ENCODE peak calls at places on chromosomes 16 and 17, in eight cellular contexts. One of them, this sample, is unnamed.

GRCh38 chr17:17347956-17348871 is 45.0 kb downstream of the NT5M start:
- DNase-seq in spleen: peak
- DNase-seq in Calu3: no peak
- DNase-seq in lower leg skin: peak
- DNase-seq in OCI-LY7: no peak
- DNase-seq in cardiac fibroblast: no peak
- DNase-seq in esophagus squamous epithelium: no peak
- DNase-seq in Peyer's patch: peak
- DNase-seq in this sample: no peak

GRCh38 chr17:80060629-80061028 is 24.2 kb downstream of the CCDC40 start:
- DNase-seq in spleen: no peak
- DNase-seq in Calu3: no peak
- DNase-seq in lower leg skin: no peak
- DNase-seq in OCI-LY7: no peak
- DNase-seq in cardiac fibroblast: no peak
- DNase-seq in esophagus squamous epithelium: no peak
- DNase-seq in Peyer's patch: no peak
- DNase-seq in this sample: no peak

GRCh38 chr17:17186551-17187505 is 19.3 kb downstream of the PLD6 start:
- DNase-seq in spleen: no peak
- DNase-seq in Calu3: no peak
- DNase-seq in lower leg skin: no peak
- DNase-seq in OCI-LY7: no peak
- DNase-seq in cardiac fibroblast: no peak
- DNase-seq in esophagus squamous epithelium: no peak
- DNase-seq in Peyer's patch: no peak
- DNase-seq in this sample: no peak

GRCh38 chr17:33055746-33056145 is 64.1 kb downstream of the SPACA3 start:
- DNase-seq in spleen: no peak
- DNase-seq in Calu3: no peak
- DNase-seq in lower leg skin: no peak
- DNase-seq in OCI-LY7: no peak
- DNase-seq in cardiac fibroblast: peak
- DNase-seq in esophagus squamous epithelium: no peak
- DNase-seq in Peyer's patch: no peak
- DNase-seq in this sample: no peak

GRCh38 chr17:9217151-9218067 is 196.1 kb downstream of the NTN1 start:
- DNase-seq in spleen: no peak
- DNase-seq in Calu3: no peak
- DNase-seq in lower leg skin: no peak
- DNase-seq in OCI-LY7: no peak
- DNase-seq in cardiac fibroblast: peak
- DNase-seq in esophagus squamous epithelium: no peak
- DNase-seq in Peyer's patch: no peak
- DNase-seq in this sample: no peak

GRCh38 chr16:361872-362701 is 8.3 kb downstream of the MRPL28 start:
- DNase-seq in spleen: peak
- DNase-seq in Calu3: peak
- DNase-seq in lower leg skin: no peak
- DNase-seq in OCI-LY7: peak
- DNase-seq in cardiac fibroblast: peak
- DNase-seq in esophagus squamous epithelium: no peak
- DNase-seq in Peyer's patch: peak
- DNase-seq in this sample: peak

GRCh38 chr16:49352923-49353322 is 20.7 kb upstream of the C16orf78 start:
- DNase-seq in spleen: no peak
- DNase-seq in Calu3: peak
- DNase-seq in lower leg skin: no peak
- DNase-seq in OCI-LY7: peak
- DNase-seq in cardiac fibroblast: peak
- DNase-seq in esophagus squamous epithelium: no peak
- DNase-seq in Peyer's patch: no peak
- DNase-seq in this sample: no peak

GRCh38 chr17:13619462-13619861 is 17.7 kb upstream of the HS3ST3A1 start:
- DNase-seq in spleen: no peak
- DNase-seq in Calu3: no peak
- DNase-seq in lower leg skin: no peak
- DNase-seq in OCI-LY7: no peak
- DNase-seq in cardiac fibroblast: no peak
- DNase-seq in esophagus squamous epithelium: no peak
- DNase-seq in Peyer's patch: no peak
- DNase-seq in this sample: no peak

GRCh38 chr17:41737680-41738023 is 3.2 kb upstream of the HAP1 start:
- DNase-seq in spleen: no peak
- DNase-seq in Calu3: no peak
- DNase-seq in lower leg skin: no peak
- DNase-seq in OCI-LY7: no peak
- DNase-seq in cardiac fibroblast: no peak
- DNase-seq in esophagus squamous epithelium: no peak
- DNase-seq in Peyer's patch: no peak
- DNase-seq in this sample: no peak

GRCh38 chr17:43723697-43724359 is 34.8 kb downstream of the SOST start:
- DNase-seq in spleen: no peak
- DNase-seq in Calu3: peak
- DNase-seq in lower leg skin: no peak
- DNase-seq in OCI-LY7: no peak
- DNase-seq in cardiac fibroblast: peak
- DNase-seq in esophagus squamous epithelium: no peak
- DNase-seq in Peyer's patch: no peak
- DNase-seq in this sample: no peak

GRCh38 chr16:79284760-79285159 is 315.8 kb downstream of the MAF start:
- DNase-seq in spleen: no peak
- DNase-seq in Calu3: no peak
- DNase-seq in lower leg skin: no peak
- DNase-seq in OCI-LY7: peak
- DNase-seq in cardiac fibroblast: no peak
- DNase-seq in esophagus squamous epithelium: no peak
- DNase-seq in Peyer's patch: no peak
- DNase-seq in this sample: no peak

GRCh38 chr16:60166-60565 is 6.5 kb downstream of the SNRNP25 start:
- DNase-seq in spleen: peak
- DNase-seq in Calu3: no peak
- DNase-seq in lower leg skin: no peak
- DNase-seq in OCI-LY7: no peak
- DNase-seq in cardiac fibroblast: no peak
- DNase-seq in esophagus squamous epithelium: no peak
- DNase-seq in Peyer's patch: no peak
- DNase-seq in this sample: no peak

GRCh38 chr17:71855000-71855399 is 265.8 kb upstream of the SOX9 start:
- DNase-seq in spleen: no peak
- DNase-seq in Calu3: no peak
- DNase-seq in lower leg skin: no peak
- DNase-seq in OCI-LY7: no peak
- DNase-seq in cardiac fibroblast: no peak
- DNase-seq in esophagus squamous epithelium: no peak
- DNase-seq in Peyer's patch: no peak
- DNase-seq in this sample: no peak

DNA sequence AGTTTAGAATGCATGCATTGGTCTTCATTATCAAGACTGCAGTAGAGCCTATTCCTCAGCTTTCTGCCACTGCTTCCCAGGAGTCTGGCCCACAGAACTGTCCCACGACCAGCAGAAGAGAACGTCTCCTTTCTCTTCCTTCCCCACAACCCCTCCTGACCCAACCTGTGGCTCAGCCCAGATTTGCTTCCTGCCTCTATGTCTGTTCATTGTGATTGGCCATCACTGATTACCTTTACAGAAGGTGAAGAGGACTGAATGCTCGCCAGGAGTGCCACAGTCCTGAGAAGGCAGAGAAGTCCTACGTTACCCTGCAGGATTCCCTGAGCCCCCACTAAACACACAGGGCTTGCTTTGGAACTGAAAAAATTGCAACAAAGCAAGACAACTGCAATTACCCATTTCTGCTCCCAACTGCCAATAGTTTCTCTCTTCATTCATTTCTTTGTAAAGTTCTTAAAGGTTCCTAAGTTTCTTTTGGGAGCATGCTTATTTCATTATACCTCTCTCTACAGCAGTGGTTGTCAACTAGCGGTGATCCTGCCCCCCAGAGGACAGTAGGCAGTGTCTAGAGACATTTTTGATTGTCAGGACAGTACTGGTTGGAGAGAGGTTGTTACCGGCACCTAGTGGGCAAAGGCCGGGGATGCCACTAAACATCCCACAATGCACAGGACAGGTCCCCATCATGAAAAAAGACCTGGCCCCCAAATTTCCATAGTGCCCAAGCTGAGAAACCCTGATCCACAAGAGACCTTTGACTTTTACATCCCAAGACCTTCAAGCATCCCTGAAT is 4.5 kb upstream of the NAT9 start:
- DNase-seq in spleen: no peak
- DNase-seq in Calu3: peak
- DNase-seq in lower leg skin: no peak
- DNase-seq in OCI-LY7: peak
- DNase-seq in cardiac fibroblast: no peak
- DNase-seq in esophagus squamous epithelium: no peak
- DNase-seq in Peyer's patch: peak
- DNase-seq in this sample: no peak
- TF ChIP-seq CTCF in spleen: no peak
- TF ChIP-seq CTCF in Calu3: no peak
- TF ChIP-seq CTCF in lower leg skin: no peak
- TF ChIP-seq CTCF in OCI-LY7: peak
- TF ChIP-seq CTCF in cardiac fibroblast: no peak
- TF ChIP-seq CTCF in esophagus squamous epithelium: no peak
- TF ChIP-seq CTCF in Peyer's patch: peak
- TF ChIP-seq CTCF in this sample: peak

GRCh38 chr17:40122944-40123810 is 1.4 kb downstream of the MSL1 start:
- DNase-seq in spleen: peak
- DNase-seq in Calu3: peak
- DNase-seq in lower leg skin: no peak
- DNase-seq in OCI-LY7: peak
- DNase-seq in cardiac fibroblast: peak
- DNase-seq in esophagus squamous epithelium: no peak
- DNase-seq in Peyer's patch: peak
- DNase-seq in this sample: peak

GRCh38 chr17:40121886-40122465 is at the start of gene MSL1:
- DNase-seq in spleen: peak
- DNase-seq in Calu3: peak
- DNase-seq in lower leg skin: peak
- DNase-seq in OCI-LY7: peak
- DNase-seq in cardiac fibroblast: peak
- DNase-seq in esophagus squamous epithelium: no peak
- DNase-seq in Peyer's patch: peak
- DNase-seq in this sample: peak

GRCh38 chr17:40121191-40121885 is 433 bp upstream of the MSL1 start:
- DNase-seq in spleen: peak
- DNase-seq in Calu3: peak
- DNase-seq in lower leg skin: no peak
- DNase-seq in OCI-LY7: peak
- DNase-seq in cardiac fibroblast: peak
- DNase-seq in esophagus squamous epithelium: no peak
- DNase-seq in Peyer's patch: peak
- DNase-seq in this sample: no peak

GRCh38 chr17:40123811-40124114 is 2.0 kb downstream of the MSL1 start:
- DNase-seq in spleen: no peak
- DNase-seq in Calu3: no peak
- DNase-seq in lower leg skin: no peak
- DNase-seq in OCI-LY7: no peak
- DNase-seq in cardiac fibroblast: no peak
- DNase-seq in esophagus squamous epithelium: no peak
- DNase-seq in Peyer's patch: no peak
- DNase-seq in this sample: no peak

GRCh38 chr17:40122466-40122943 is 734 bp downstream of the MSL1 start:
- DNase-seq in spleen: peak
- DNase-seq in Calu3: peak
- DNase-seq in lower leg skin: peak
- DNase-seq in OCI-LY7: peak
- DNase-seq in cardiac fibroblast: peak
- DNase-seq in esophagus squamous epithelium: no peak
- DNase-seq in Peyer's patch: peak
- DNase-seq in this sample: no peak
- TF ChIP-seq CTCF in spleen: no peak
- TF ChIP-seq CTCF in Calu3: no peak
- TF ChIP-seq CTCF in lower leg skin: no peak
- TF ChIP-seq CTCF in OCI-LY7: no peak
- TF ChIP-seq CTCF in cardiac fibroblast: peak
- TF ChIP-seq CTCF in esophagus squamous epithelium: no peak
- TF ChIP-seq CTCF in Peyer's patch: peak
- TF ChIP-seq CTCF in this sample: no peak

GRCh38 chr16:81994485-81994884 is 16.8 kb downstream of the SDR42E1 start:
- DNase-seq in spleen: no peak
- DNase-seq in Calu3: no peak
- DNase-seq in lower leg skin: no peak
- DNase-seq in OCI-LY7: peak
- DNase-seq in cardiac fibroblast: no peak
- DNase-seq in esophagus squamous epithelium: no peak
- DNase-seq in Peyer's patch: no peak
- DNase-seq in this sample: no peak
- TF ChIP-seq CTCF in spleen: no peak
- TF ChIP-seq CTCF in Calu3: no peak
- TF ChIP-seq CTCF in lower leg skin: no peak
- TF ChIP-seq CTCF in OCI-LY7: peak
- TF ChIP-seq CTCF in cardiac fibroblast: peak
- TF ChIP-seq CTCF in esophagus squamous epithelium: no peak
- TF ChIP-seq CTCF in Peyer's patch: no peak
- TF ChIP-seq CTCF in this sample: peak

GRCh38 chr17:1169471-1169908 is 10.3 kb downstream of the ABR start:
- DNase-seq in spleen: no peak
- DNase-seq in Calu3: no peak
- DNase-seq in lower leg skin: no peak
- DNase-seq in OCI-LY7: no peak
- DNase-seq in cardiac fibroblast: no peak
- DNase-seq in esophagus squamous epithelium: no peak
- DNase-seq in Peyer's patch: no peak
- DNase-seq in this sample: no peak

GRCh38 chr17:1168537-1169234 is 11.1 kb downstream of the ABR start:
- DNase-seq in spleen: no peak
- DNase-seq in Calu3: no peak
- DNase-seq in lower leg skin: no peak
- DNase-seq in OCI-LY7: no peak
- DNase-seq in cardiac fibroblast: no peak
- DNase-seq in esophagus squamous epithelium: no peak
- DNase-seq in Peyer's patch: no peak
- DNase-seq in this sample: no peak

GRCh38 chr17:1171953-1172352 is 7.8 kb downstream of the ABR start:
- DNase-seq in spleen: no peak
- DNase-seq in Calu3: no peak
- DNase-seq in lower leg skin: no peak
- DNase-seq in OCI-LY7: no peak
- DNase-seq in cardiac fibroblast: no peak
- DNase-seq in esophagus squamous epithelium: no peak
- DNase-seq in Peyer's patch: no peak
- DNase-seq in this sample: no peak

GRCh38 chr17:1169913-1170312 is 9.9 kb downstream of the ABR start:
- DNase-seq in spleen: no peak
- DNase-seq in Calu3: no peak
- DNase-seq in lower leg skin: no peak
- DNase-seq in OCI-LY7: no peak
- DNase-seq in cardiac fibroblast: no peak
- DNase-seq in esophagus squamous epithelium: no peak
- DNase-seq in Peyer's patch: no peak
- DNase-seq in this sample: no peak

DNA sequence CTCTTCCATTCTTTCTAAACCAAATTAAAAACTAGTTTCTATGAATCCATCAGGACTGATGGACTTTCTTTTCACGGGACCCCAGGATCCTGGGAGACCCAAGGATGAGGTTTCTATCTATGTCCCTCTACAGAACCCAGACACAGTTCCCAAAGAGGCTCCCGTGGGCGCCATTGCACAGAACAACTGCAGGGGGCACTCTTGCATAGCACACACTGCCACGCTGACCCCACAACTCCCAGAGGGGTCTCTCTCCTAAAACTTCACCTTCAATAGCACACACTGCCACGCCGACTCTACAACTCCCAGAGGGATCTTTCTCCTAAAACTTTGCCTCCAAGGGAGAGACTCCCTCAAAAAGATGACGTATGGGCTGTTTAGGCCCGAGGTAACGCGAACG is 9.0 kb downstream of the ABR start:
- DNase-seq in spleen: no peak
- DNase-seq in Calu3: no peak
- DNase-seq in lower leg skin: no peak
- DNase-seq in OCI-LY7: no peak
- DNase-seq in cardiac fibroblast: no peak
- DNase-seq in esophagus squamous epithelium: no peak
- DNase-seq in Peyer's patch: no peak
- DNase-seq in this sample: no peak
- TF ChIP-seq CTCF in spleen: no peak
- TF ChIP-seq CTCF in Calu3: no peak
- TF ChIP-seq CTCF in lower leg skin: no peak
- TF ChIP-seq CTCF in OCI-LY7: peak
- TF ChIP-seq CTCF in cardiac fibroblast: no peak
- TF ChIP-seq CTCF in esophagus squamous epithelium: no peak
- TF ChIP-seq CTCF in Peyer's patch: no peak
- TF ChIP-seq CTCF in this sample: no peak